ENCODE peak calls at places on chromosome 9, in nine cellular contexts. Q is heart right ventricle, Y is choroid plexus epithelial cell, T is right lobe of liver, D is dorsolateral prefrontal cortex, K is K562, Z is left lung, H is astrocyte of the spinal cord, L is fibroblast of pulmonary artery. W is an unnamed sample.

GRCh38 chr9:86126998-86127972 is 27.9 kb upstream of the GOLM1 start:
- DNase-seq in K (peak; percentile 59), Y (peak; percentile 93), H (peak; percentile 96), T (peak; percentile 57), D (no peak), L (peak; percentile 69), Q (peak; percentile 17), Z (peak; percentile 89), W (peak; percentile 21)

GRCh38 chr9:72454871-72455471 is 66.4 kb upstream of the TMC1 start:
- DNase-seq in L (peak; percentile 57), T (peak; percentile 62), Q (no peak), Y (no peak), H (no peak), D (no peak), K (no peak), Z (no peak), W (peak; percentile 28)

GRCh38 chr9:101495810-101496209 is 37.8 kb upstream of the RNF20 start:
- DNase-seq in Z (no peak), Q (no peak), Y (peak; percentile 63), H (peak; percentile 46), D (no peak), T (no peak), K (no peak), L (peak; percentile 17), W (peak; percentile 36)

GRCh38 chr9:86062845-86063693 is 36.3 kb downstream of the GOLM1 start:
- DNase-seq in D (no peak), L (no peak), Q (no peak), T (peak; percentile 52), H (no peak), K (no peak), Y (no peak), Z (no peak), W (no peak)

GRCh38 chr9:137648396-137648795 is 29.6 kb downstream of the EHMT1 start:
- DNase-seq in Q (no peak), K (no peak), H (peak; percentile 33), Y (peak; percentile 35), L (peak; percentile 30), T (no peak), D (no peak), Z (no peak), W (no peak)

GRCh38 chr9:137044502-137045177 is 1.3 kb downstream of the NPDC1 start:
- DNase-seq in H (no peak), Y (no peak), D (no peak), K (no peak), T (no peak), Q (no peak), L (no peak), Z (no peak), W (no peak)

GRCh38 chr9:16257604-16258003 is 612.9 kb downstream of the BNC2 start:
- DNase-seq in T (no peak), Q (no peak), D (no peak), L (peak; percentile 45), H (no peak), Y (peak; percentile 57), Z (no peak), K (no peak), W (peak; percentile 44)

GRCh38 chr9:135555203-135555602 is 6.4 kb upstream of the PAEP start:
- DNase-seq in K (peak; percentile 28), Y (no peak), D (no peak), H (no peak), Z (no peak), Q (no peak), L (no peak), T (peak; percentile 23), W (no peak)

GRCh38 chr9:137030528-137030927 is 1.4 kb downstream of the FUT7 start:
- DNase-seq in T (peak; percentile 68), H (no peak), L (no peak), Q (peak; percentile 48), Y (no peak), K (no peak), D (peak; percentile 77), Z (peak; percentile 71), W (no peak)

GRCh38 chr9:81666123-81666522 is 23.2 kb downstream of the TLE1 start:
- DNase-seq in L (no peak), K (no peak), D (no peak), H (no peak), T (no peak), Z (no peak), Y (no peak), Q (no peak), W (no peak)

GRCh38 chr9:71791875-71792274 is 23.6 kb upstream of the CEMIP2 start:
- DNase-seq in Q (no peak), D (no peak), Y (no peak), Z (no peak), T (no peak), L (no peak), K (no peak), H (no peak), W (no peak)

GRCh38 chr9:93318441-93318840 is 133.0 kb upstream of the FAM120A start:
- DNase-seq in K (no peak), Q (no peak), Y (no peak), H (no peak), D (no peak), Z (no peak), L (no peak), T (no peak), W (no peak)

GRCh38 chr9:122552812-122553211 is at the start of gene OR1N2:
- DNase-seq in Q (no peak), Z (no peak), K (no peak), H (no peak), D (no peak), T (no peak), L (no peak), Y (no peak), W (no peak)

GRCh38 chr9:134245179-134245578 is 80.8 kb upstream of the RNU6ATAC start:
- DNase-seq in D (no peak), Y (no peak), Q (peak; percentile 3), T (no peak), H (no peak), K (no peak), L (no peak), Z (no peak), W (no peak)

GRCh38 chr9:134680393-134681060 is 38.9 kb downstream of the COL5A1 start:
- DNase-seq in L (no peak), K (no peak), Z (peak; percentile 24), D (no peak), H (no peak), T (no peak), Y (no peak), Q (no peak), W (no peak)

GRCh38 chr9:99828417-99829176 is 6.9 kb downstream of the NR4A3 start:
- DNase-seq in Q (peak; percentile 18), D (no peak), H (no peak), T (peak; percentile 62), K (no peak), L (no peak), Z (no peak), Y (peak; percentile 18), W (no peak)

DNA sequence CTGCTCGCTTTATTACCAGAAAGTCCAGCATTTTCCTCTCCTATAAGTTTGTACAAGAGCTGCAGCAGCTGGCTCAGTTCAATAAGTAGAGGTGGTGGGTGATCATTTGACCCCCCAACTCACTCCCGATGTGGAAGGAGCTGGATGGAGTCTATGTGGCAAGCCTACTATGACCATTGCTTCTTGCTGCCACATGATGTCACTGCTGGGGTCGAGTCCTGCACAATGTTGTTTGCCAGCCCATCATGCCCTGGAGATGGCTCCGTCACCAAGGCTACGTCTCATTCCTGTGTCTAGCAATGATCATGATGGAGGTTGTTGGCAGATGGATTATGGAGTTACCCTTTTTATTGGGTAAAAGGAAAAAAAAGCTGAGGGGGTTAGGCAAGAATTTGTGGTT is 266.3 kb downstream of the PSAT1 start:
- DNase-seq in K (no peak), L (no peak), Q (no peak), Y (no peak), H (no peak), D (no peak), Z (no peak), T (no peak), W (no peak)
- TF ChIP-seq CTCF in K (no peak), L (no peak), Q (no peak), Y (no peak), H (no peak), D (no peak), Z (no peak), T (no peak), W (no peak)

DNA sequence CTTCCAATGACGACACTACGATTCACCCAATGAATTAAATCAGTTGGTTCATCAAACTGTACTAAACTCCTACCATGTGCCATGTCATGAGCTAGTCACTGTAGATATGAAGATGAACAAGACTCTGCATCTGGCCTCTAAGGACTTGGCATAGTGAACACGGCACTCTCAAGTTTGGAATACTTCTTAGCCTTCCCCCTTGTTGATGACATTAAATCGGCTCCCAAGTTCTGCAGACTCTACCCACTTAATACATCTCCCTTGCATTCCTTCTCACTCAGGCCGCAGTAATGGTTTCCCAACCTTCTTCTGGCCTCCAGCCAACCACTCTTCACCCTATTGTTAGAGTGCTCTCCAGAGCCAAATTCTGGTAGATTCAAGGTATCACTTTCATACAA is 184.7 kb downstream of the MAPKAP1 start:
- DNase-seq in H (peak; percentile 70), Q (no peak), D (no peak), T (no peak), Z (peak; percentile 53), L (peak; percentile 95), Y (peak; percentile 87), K (no peak), W (peak; percentile 72)
- H3K4me3 ChIP-seq in H (no peak overlapping the region), Q (no peak overlapping the region), D (no peak overlapping the region), T (no peak overlapping the region), Z (no peak overlapping the region), L (no peak overlapping the region), Y (no peak overlapping the region), K (no peak overlapping the region), W (no peak overlapping the region)

DNA sequence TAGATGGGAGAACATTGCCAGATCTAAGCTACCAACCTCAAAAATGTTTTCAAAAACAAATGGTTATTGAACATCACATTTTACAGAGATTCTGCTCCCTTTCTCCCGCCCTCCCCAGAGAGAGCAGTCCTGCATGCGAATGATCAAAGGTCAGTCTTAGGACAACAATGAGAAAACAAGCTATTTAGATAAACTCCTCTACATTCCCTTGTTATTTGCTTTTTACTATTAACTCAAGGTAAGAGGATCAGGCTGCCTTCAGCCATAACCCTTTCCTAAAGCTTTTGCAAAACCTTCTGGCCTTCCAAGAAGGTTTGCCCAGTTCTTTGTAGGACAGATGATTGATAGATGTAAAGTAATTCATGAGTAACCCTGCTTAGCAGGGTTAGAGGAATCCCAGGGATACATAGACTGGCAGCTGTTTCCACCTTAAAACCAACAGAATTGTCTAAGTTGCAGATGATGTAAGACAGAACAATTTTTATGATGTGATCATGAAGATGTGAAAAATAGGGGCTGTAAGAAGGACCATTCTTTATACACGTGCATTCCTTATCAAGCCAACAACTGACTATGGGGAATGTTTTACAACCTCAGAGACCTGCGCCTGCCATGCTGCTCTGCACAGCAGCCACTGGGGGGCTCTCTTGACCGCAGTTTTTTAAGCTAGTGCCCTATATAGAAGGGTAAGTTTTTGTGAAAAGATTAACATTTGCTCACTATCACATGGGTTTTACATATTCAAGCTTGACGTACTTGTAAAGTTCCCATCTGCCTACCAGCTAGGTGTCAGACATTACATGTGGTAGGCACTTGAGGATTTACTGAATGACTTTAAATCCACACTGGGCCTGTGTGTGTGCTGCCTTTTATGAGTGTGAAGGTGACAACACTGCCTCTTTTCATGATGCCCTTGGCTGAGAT is 2.3 kb upstream of the ZNF782 start:
- DNase-seq in K (peak; percentile 56), H (peak; percentile 71), T (peak; percentile 72), D (no peak), L (peak; percentile 80), Z (peak; percentile 65), Y (peak; percentile 85), Q (peak; percentile 47), W (peak; percentile 49)
- TF ChIP-seq CTCF in K (peak; percentile 91), H (peak; percentile 95), T (peak; percentile 97), D (peak; percentile 97), L (peak; percentile 96), Z (peak; percentile 93), Y (peak; percentile 98), Q (peak; percentile 94), W (peak; percentile 90)

GRCh38 chr9:5842926-5843325 is 10.0 kb upstream of the ERMP1 start:
- DNase-seq in K (peak; percentile 20), Q (no peak), Y (no peak), Z (no peak), L (no peak), H (no peak), T (no peak), D (no peak), W (no peak)
- H3K4me3 ChIP-seq in K (no peak overlapping the region), Q (no peak overlapping the region), Y (no peak overlapping the region), Z (no peak overlapping the region), L (no peak overlapping the region), H (no peak overlapping the region), T (no peak overlapping the region), D (no peak overlapping the region), W (no peak overlapping the region)